ENCODE peak calls at places on chromosomes 5 and 9, in ten cellular contexts. K, R, P, F, V, T, J, C, M and H are unnamed samples.

GRCh38 chr5:155943516-155944407 is 383.2 kb upstream of the SGCD start:
- DNase-seq in K (peak; percentile 41), R (peak; percentile 30), P (peak; percentile 19), F (peak; percentile 5), V (peak; percentile 3), T (peak; percentile 63), J (peak; percentile 20), C (peak; percentile 2), M (peak; percentile 18), H (peak; percentile 52)

GRCh38 chr5:83654427-83654994 is 66.1 kb downstream of the HAPLN1 start:
- DNase-seq in K (no peak), R (peak; percentile 5), P (no peak), F (peak; percentile 24), V (peak; percentile 51), T (no peak), J (no peak), C (no peak), M (peak; percentile 68), H (no peak)

GRCh38 chr9:134395727-134396257 is 69.5 kb downstream of the RXRA start:
- DNase-seq in K (peak; percentile 65), R (no peak), P (no peak), F (no peak), V (no peak), T (no peak), J (no peak), C (no peak), M (no peak), H (no peak)

GRCh38 chr9:109602987-109603386 is 104.9 kb upstream of the PTPN3 start:
- DNase-seq in K (no peak), R (no peak), P (no peak), F (no peak), V (no peak), T (no peak), J (no peak), C (no peak), M (no peak), H (no peak)

GRCh38 chr9:104905931-104906330 is 22.0 kb downstream of the ABCA1 start:
- DNase-seq in K (no peak), R (no peak), P (no peak), F (no peak), V (no peak), T (no peak), J (no peak), C (no peak), M (no peak), H (no peak)

GRCh38 chr5:131460133-131460532 is 174.9 kb downstream of the RAPGEF6 start:
- DNase-seq in K (no peak), R (no peak), P (no peak), F (no peak), V (no peak), T (no peak), J (no peak), C (no peak), M (no peak), H (no peak)

GRCh38 chr9:121439711-121440110 is 59.9 kb downstream of the GGTA1 start:
- DNase-seq in K (no peak), R (no peak), P (no peak), F (peak; percentile 26), V (no peak), T (no peak), J (no peak), C (no peak), M (no peak), H (no peak)

GRCh38 chr5:107781451-107781850 is 110.7 kb upstream of the EFNA5 start:
- DNase-seq in K (no peak), R (no peak), P (no peak), F (peak; percentile 76), V (peak; percentile 22), T (no peak), J (no peak), C (no peak), M (peak; percentile 24), H (no peak)

GRCh38 chr5:133825631-133826289 is 142.7 kb downstream of the C5orf15 start:
- DNase-seq in K (no peak), R (no peak), P (no peak), F (no peak), V (no peak), T (no peak), J (no peak), C (no peak), M (no peak), H (peak; percentile 68)

GRCh38 chr5:93868851-93869250 is 127.5 kb upstream of the POU5F2 start:
- DNase-seq in K (no peak), R (no peak), P (no peak), F (no peak), V (no peak), T (no peak), J (no peak), C (no peak), M (no peak), H (no peak)

GRCh38 chr5:59693492-59693891 is 200.0 kb downstream of the PDE4D start:
- DNase-seq in K (no peak), R (no peak), P (no peak), F (no peak), V (no peak), T (no peak), J (no peak), C (no peak), M (no peak), H (no peak)

GRCh38 chr9:73807956-73808355 is 656.3 kb downstream of the ANXA1 start:
- DNase-seq in K (no peak), R (no peak), P (no peak), F (peak; percentile 4), V (no peak), T (no peak), J (no peak), C (no peak), M (peak; percentile 90), H (no peak)

GRCh38 chr9:114082017-114082735 is 4.1 kb upstream of the AMBP start:
- DNase-seq in K (peak; percentile 90), R (peak; percentile 95), P (peak; percentile 76), F (peak; percentile 78), V (peak; percentile 88), T (peak; percentile 94), J (peak; percentile 92), C (peak; percentile 90), M (peak; percentile 84), H (peak; percentile 86)

GRCh38 chr9:8679405-8679951 is 879.9 kb upstream of the DMAC1 start:
- DNase-seq in K (no peak), R (no peak), P (no peak), F (no peak), V (peak; percentile 10), T (no peak), J (no peak), C (no peak), M (no peak), H (no peak)

GRCh38 chr5:57750891-57751290 is 268.3 kb upstream of the ACTBL2 start:
- DNase-seq in K (no peak), R (no peak), P (no peak), F (no peak), V (no peak), T (no peak), J (no peak), C (no peak), M (no peak), H (no peak)

GRCh38 chr5:76337949-76338589 is 65.0 kb upstream of the IQGAP2 start:
- DNase-seq in K (peak; percentile 86), R (peak; percentile 92), P (peak; percentile 37), F (peak; percentile 1), V (peak; percentile 64), T (peak; percentile 75), J (no peak), C (peak; percentile 20), M (peak; percentile 80), H (peak; percentile 52)

GRCh38 chr5:79702606-79703380 is 13.2 kb downstream of the CMYA5 start:
- DNase-seq in K (peak; percentile 51), R (peak; percentile 60), P (peak; percentile 29), F (peak; percentile 43), V (no peak), T (peak; percentile 53), J (no peak), C (peak; percentile 24), M (peak; percentile 43), H (peak; percentile 62)

GRCh38 chr9:110950041-110950645 is 88.1 kb downstream of the LPAR1 start:
- DNase-seq in K (no peak), R (no peak), P (no peak), F (peak; percentile 80), V (peak; percentile 32), T (no peak), J (no peak), C (no peak), M (peak; percentile 52), H (no peak)

GRCh38 chr9:115161431-115161830 is 43.5 kb upstream of the TNC start:
- DNase-seq in K (no peak), R (no peak), P (no peak), F (no peak), V (no peak), T (no peak), J (no peak), C (no peak), M (no peak), H (no peak)

GRCh38 chr9:136545065-136545965 is 533 bp downstream of the NOTCH1 start:
- DNase-seq in K (peak; percentile 87), R (no peak), P (peak; percentile 79), F (peak; percentile 26), V (no peak), T (peak; percentile 49), J (no peak), C (peak; percentile 57), M (peak; percentile 36), H (peak; percentile 65)

GRCh38 chr5:54214747-54215146 is 95.6 kb downstream of the ARL15 start:
- DNase-seq in K (no peak), R (no peak), P (no peak), F (no peak), V (no peak), T (no peak), J (no peak), C (no peak), M (no peak), H (no peak)

GRCh38 chr9:112784020-112784788 is 33.6 kb downstream of the SNX30 start:
- DNase-seq in K (peak; percentile 58), R (no peak), P (no peak), F (peak; percentile 7), V (no peak), T (no peak), J (no peak), C (no peak), M (peak; percentile 63), H (peak; percentile 29)

GRCh38 chr9:136141716-136142415 is 23.2 kb upstream of the TMEM250 start:
- DNase-seq in K (peak; percentile 67), R (no peak), P (no peak), F (no peak), V (no peak), T (no peak), J (no peak), C (no peak), M (no peak), H (no peak)

GRCh38 chr5:107985144-107985543 is 314.4 kb upstream of the EFNA5 start:
- DNase-seq in K (no peak), R (no peak), P (no peak), F (peak; percentile 26), V (no peak), T (no peak), J (no peak), C (no peak), M (peak; percentile 23), H (no peak)

GRCh38 chr5:135112008-135112670 is 78.1 kb upstream of the PITX1 start:
- DNase-seq in K (peak; percentile 65), R (peak; percentile 44), P (no peak), F (no peak), V (no peak), T (peak; percentile 66), J (no peak), C (no peak), M (no peak), H (no peak)